ENCODE peak calls at places on chromosomes 3 and 15, in five cellular contexts. R is NCI-H510A treated with DMSO at 0.1 percent for 48 hours, O is Ammon's horn, S is iPS-NIHi11, A is amniotic stem cell. N is an unnamed sample.
A peak's percentile ranks its signal among the peaks of the same experiment; 100 is the strongest.

GRCh38 chr15:101795455-101795854 is 7.9 kb upstream of the OR4F6 start:
- DNase-seq in R (no peak), O (no peak), S (no peak), A (peak; percentile 71), N (no peak)

GRCh38 chr3:124552224-124552623 is 178.0 kb upstream of the UMPS start:
- DNase-seq in R (peak; percentile 37), O (no peak), S (no peak), A (no peak), N (no peak)

GRCh38 chr15:62334581-62334980 is 169.5 kb upstream of the C2CD4B start:
- DNase-seq in R (no peak), O (no peak), S (no peak), A (no peak), N (no peak)

GRCh38 chr15:71252036-71252898 is 137.0 kb downstream of the THSD4 start:
- DNase-seq in R (no peak), O (no peak), S (no peak), A (peak; percentile 55), N (no peak)

GRCh38 chr15:38860682-38861081 is 296.1 kb upstream of the RASGRP1 start:
- DNase-seq in R (no peak), O (peak; percentile 36), S (no peak), A (no peak), N (no peak)

GRCh38 chr3:10352146-10352911 is 31.4 kb upstream of the SEC13 start:
- DNase-seq in R (no peak), O (no peak), S (no peak), A (peak; percentile 22), N (no peak)

GRCh38 chr3:141426404-141427034 is 58.2 kb downstream of the ZBTB38 start:
- DNase-seq in R (no peak), O (peak; percentile 90), S (peak; percentile 19), A (no peak), N (peak; percentile 92)

GRCh38 chr3:136750209-136750921 is 1.8 kb downstream of the STAG1 start:
- DNase-seq in R (no peak), O (no peak), S (no peak), A (no peak), N (no peak)

GRCh38 chr15:79093352-79093935 is 2.9 kb upstream of the RASGRF1 start:
- DNase-seq in R (no peak), O (no peak), S (no peak), A (no peak), N (no peak)

GRCh38 chr15:57134877-57135276 is 216.4 kb downstream of the TCF12 start:
- DNase-seq in R (no peak), O (no peak), S (no peak), A (no peak), N (no peak)

GRCh38 chr3:113659121-113659531 is 37.3 kb downstream of the USF3 start:
- DNase-seq in R (peak; percentile 52), O (peak; percentile 26), S (no peak), A (no peak), N (no peak)

GRCh38 chr3:16828815-16829214 is 55.9 kb upstream of the PLCL2 start:
- DNase-seq in R (no peak), O (no peak), S (peak; percentile 59), A (no peak), N (no peak)

GRCh38 chr15:39692464-39693327 is 89.9 kb downstream of the FSIP1 start:
- DNase-seq in R (no peak), O (peak; percentile 82), S (peak; percentile 32), A (no peak), N (no peak)

GRCh38 chr3:36943601-36944000 is 1.3 kb downstream of the TRANK1 start:
- DNase-seq in R (no peak), O (no peak), S (no peak), A (no peak), N (no peak)

GRCh38 chr3:49723301-49723630 is 485 bp downstream of the GMPPB start:
- DNase-seq in R (peak; percentile 8), O (peak; percentile 54), S (peak; percentile 50), A (no peak), N (peak; percentile 77)

GRCh38 chr3:140602781-140603180 is 75.1 kb upstream of the TRIM42 start:
- DNase-seq in R (no peak), O (no peak), S (no peak), A (no peak), N (no peak)

GRCh38 chr15:51281368-51281967 is 56.9 kb downstream of the CYP19A1 start:
- DNase-seq in R (peak; percentile 41), O (peak; percentile 90), S (peak; percentile 78), A (no peak), N (peak; percentile 78)

GRCh38 chr3:186461141-186461540 is 83.0 kb downstream of the CRYGS start:
- DNase-seq in R (no peak), O (no peak), S (no peak), A (no peak), N (no peak)

GRCh38 chr3:18652781-18653180 is 227.6 kb upstream of the SATB1 start:
- DNase-seq in R (no peak), O (no peak), S (no peak), A (no peak), N (no peak)

GRCh38 chr15:40155270-40155910 is 5.5 kb upstream of the BUB1B start:
- DNase-seq in R (peak; percentile 64), O (no peak), S (peak; percentile 77), A (no peak), N (no peak)

GRCh38 chr15:31257286-31257685 is 69.3 kb upstream of the KLF13 start:
- DNase-seq in R (no peak), O (no peak), S (no peak), A (no peak), N (no peak)

GRCh38 chr15:25810631-25811077 is 52.5 kb downstream of the ATP10A start:
- DNase-seq in R (no peak), O (no peak), S (peak; percentile 42), A (no peak), N (no peak)